ENCODE peak calls at places on chromosomes 16 and 17, in four cellular contexts. P, H, M and X are unnamed samples.

GRCh38 chr17:50689251-50689650 is 18.5 kb downstream of the ANKRD40 start:
- DNase-seq in P (no peak), H (no peak), M (no peak), X (peak; percentile 39)

GRCh38 chr17:44314869-44315661 is 6.7 kb downstream of the RUNDC3A start:
- DNase-seq in P (no peak), H (peak; percentile 54), M (no peak), X (peak; percentile 65)

GRCh38 chr16:82091225-82091624 is 56.2 kb downstream of the HSD17B2 start:
- DNase-seq in P (no peak), H (no peak), M (no peak), X (no peak)

GRCh38 chr16:87850009-87851006 is 19.0 kb downstream of the SLC7A5 start:
- DNase-seq in P (peak; percentile 57), H (peak; percentile 73), M (peak; percentile 60), X (peak; percentile 87)

GRCh38 chr16:21264226-21265036 is 13.7 kb downstream of the CRYM start:
- DNase-seq in P (no peak), H (no peak), M (peak; percentile 42), X (no peak)

GRCh38 chr17:51590071-51590470 is 329.7 kb downstream of the UTP18 start:
- DNase-seq in P (no peak), H (no peak), M (no peak), X (no peak)

GRCh38 chr17:21457051-21458026 is 81.2 kb downstream of the KCNJ12 start:
- DNase-seq in P (peak; percentile 81), H (peak; percentile 99), M (peak; percentile 91), X (peak; percentile 98)

GRCh38 chr16:74521691-74522090 is 85.2 kb downstream of the GLG1 start:
- DNase-seq in P (no peak), H (no peak), M (no peak), X (peak; percentile 18)

GRCh38 chr17:63446218-63446980 is at the start of gene CYB561:
- DNase-seq in P (peak; percentile 39), H (peak; percentile 71), M (peak; percentile 75), X (peak; percentile 79)

GRCh38 chr17:49969134-49969759 is at the start of gene DLX4:
- DNase-seq in P (no peak), H (no peak), M (no peak), X (no peak)

GRCh38 chr17:54967621-54968258 is 714 bp downstream of the COX11 start:
- DNase-seq in P (no peak), H (no peak), M (no peak), X (no peak)

GRCh38 chr17:21033350-21033749 is 9.5 kb downstream of the USP22 start:
- DNase-seq in P (no peak), H (no peak), M (no peak), X (no peak)

GRCh38 chr17:2369551-2370210 is 31.2 kb downstream of the MNT start:
- DNase-seq in P (no peak), H (peak; percentile 45), M (no peak), X (peak; percentile 67)

DNA sequence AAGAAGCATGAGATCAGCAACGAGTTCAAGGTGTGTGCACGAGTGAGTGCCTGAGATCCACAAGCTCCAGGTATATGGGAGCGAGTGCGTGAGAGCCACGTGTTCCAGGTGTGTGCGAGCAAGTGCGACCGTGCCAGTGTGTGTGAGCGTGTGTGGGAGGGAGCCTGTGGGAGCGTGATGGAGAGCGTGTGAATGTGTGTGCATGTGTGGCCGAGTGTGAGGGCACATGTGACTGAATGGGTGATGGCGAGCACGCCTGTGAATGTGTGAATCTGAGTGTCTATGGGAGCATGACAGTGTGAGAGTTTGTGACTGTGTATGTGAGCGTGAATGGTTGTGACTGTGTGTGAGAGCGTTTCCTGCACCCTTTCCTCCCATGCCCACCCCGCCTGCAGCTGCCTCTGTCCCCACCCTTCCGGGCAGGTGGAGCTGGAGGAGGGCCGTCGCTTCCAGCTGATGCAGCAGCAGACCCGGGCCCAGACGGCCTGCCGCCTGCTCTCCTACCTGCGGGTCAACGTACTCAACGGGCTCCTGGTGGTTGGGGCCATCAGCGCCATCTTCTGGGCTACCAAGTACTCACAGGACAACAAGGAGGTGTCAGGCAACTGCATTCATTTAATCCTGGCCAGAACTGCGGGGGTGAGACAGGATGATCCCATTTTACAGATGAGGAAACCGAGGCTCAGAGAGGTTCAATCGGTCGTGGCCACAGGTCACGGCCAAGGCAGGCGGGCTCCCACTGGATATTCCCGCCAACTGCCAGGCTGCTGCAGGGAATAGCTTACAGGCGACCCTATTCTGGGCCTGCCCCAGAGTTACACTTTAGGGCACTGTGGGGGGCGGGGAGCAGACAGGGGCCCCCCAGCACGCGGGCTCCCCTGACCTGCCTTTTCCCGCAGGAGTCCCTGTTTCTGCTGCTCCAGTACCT is 3.7 kb downstream of the TMC8 start:
- DNase-seq in P (no peak), H (peak; percentile 69), M (no peak), X (peak; percentile 65)
- TF ChIP-seq CTCF in P (peak; percentile 66), H (peak; percentile 19), M (peak; percentile 68), X (peak; percentile 42)

DNA sequence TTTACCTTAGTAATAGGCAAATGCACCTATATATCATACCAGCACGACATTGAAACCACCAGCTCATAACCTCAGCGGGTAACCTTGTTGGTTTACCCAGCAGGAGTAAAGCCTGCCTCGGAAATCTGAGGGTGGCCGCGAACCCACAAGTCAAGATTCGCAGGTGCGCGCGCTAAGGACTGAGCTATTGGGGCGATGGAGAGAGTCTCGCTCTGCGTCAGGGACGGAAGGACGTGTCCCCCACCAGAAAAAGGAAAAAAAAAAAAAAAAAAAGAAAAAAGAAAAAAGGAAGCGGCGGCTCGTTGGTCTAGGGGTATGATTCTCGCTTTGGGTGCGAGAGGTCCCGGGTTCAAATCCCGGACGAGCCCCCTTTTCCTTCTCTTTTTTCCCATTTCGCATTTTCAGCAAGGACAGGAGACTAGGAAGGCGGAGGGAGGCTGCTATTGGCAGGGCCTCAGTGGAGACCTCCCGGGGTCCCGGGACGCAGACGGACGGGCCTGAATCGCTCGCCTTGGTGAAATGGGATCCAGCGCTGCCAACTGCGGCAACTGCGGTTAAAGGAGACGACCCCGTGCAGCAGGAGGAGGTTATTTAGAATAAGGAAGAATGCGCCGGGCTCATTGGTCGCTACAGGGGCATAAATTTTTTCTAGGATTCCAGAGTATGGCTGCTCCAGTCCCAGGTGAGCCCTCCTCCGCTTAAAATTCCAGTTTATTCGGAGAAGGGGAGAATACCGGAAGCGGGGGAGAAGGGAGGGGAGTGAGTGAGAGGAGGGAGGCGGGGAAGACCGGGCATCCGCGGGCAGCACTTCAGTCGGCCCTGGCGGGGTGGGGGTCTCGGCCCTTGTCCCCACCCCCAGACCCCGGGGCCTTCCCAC is at the start of gene OR1F1:
- DNase-seq in P (no peak), H (no peak), M (no peak), X (peak; percentile 45)
- TF ChIP-seq CTCF in P (no peak), H (no peak), M (no peak), X (no peak)

GRCh38 chr16:9797306-9797705 is 384.9 kb downstream of the GRIN2A start:
- DNase-seq in P (no peak), H (peak; percentile 12), M (peak; percentile 18), X (no peak)

GRCh38 chr16:9801651-9802050 is 380.6 kb downstream of the GRIN2A start:
- DNase-seq in P (no peak), H (no peak), M (no peak), X (no peak)

GRCh38 chr16:9798952-9799590 is 383.2 kb downstream of the GRIN2A start:
- DNase-seq in P (no peak), H (no peak), M (no peak), X (no peak)

GRCh38 chr16:9800180-9800738 is 382.0 kb downstream of the GRIN2A start:
- DNase-seq in P (no peak), H (no peak), M (no peak), X (no peak)

GRCh38 chr16:9798474-9798873 is 383.8 kb downstream of the GRIN2A start:
- DNase-seq in P (no peak), H (no peak), M (no peak), X (no peak)
- TF ChIP-seq CTCF in P (no peak), H (no peak), M (no peak), X (no peak)

GRCh38 chr17:8152112-8152775 is at the start of gene PER1:
- DNase-seq in P (peak; percentile 91), H (peak; percentile 91), M (peak; percentile 98), X (peak; percentile 98)
- TF ChIP-seq CTCF in P (no peak), H (no peak), M (no peak), X (no peak)

GRCh38 chr17:38783227-38783626 is 16.1 kb downstream of the PIP4K2B start:
- DNase-seq in P (no peak), H (no peak), M (no peak), X (no peak)
- TF ChIP-seq CTCF in P (no peak), H (no peak), M (no peak), X (no peak)

DNA sequence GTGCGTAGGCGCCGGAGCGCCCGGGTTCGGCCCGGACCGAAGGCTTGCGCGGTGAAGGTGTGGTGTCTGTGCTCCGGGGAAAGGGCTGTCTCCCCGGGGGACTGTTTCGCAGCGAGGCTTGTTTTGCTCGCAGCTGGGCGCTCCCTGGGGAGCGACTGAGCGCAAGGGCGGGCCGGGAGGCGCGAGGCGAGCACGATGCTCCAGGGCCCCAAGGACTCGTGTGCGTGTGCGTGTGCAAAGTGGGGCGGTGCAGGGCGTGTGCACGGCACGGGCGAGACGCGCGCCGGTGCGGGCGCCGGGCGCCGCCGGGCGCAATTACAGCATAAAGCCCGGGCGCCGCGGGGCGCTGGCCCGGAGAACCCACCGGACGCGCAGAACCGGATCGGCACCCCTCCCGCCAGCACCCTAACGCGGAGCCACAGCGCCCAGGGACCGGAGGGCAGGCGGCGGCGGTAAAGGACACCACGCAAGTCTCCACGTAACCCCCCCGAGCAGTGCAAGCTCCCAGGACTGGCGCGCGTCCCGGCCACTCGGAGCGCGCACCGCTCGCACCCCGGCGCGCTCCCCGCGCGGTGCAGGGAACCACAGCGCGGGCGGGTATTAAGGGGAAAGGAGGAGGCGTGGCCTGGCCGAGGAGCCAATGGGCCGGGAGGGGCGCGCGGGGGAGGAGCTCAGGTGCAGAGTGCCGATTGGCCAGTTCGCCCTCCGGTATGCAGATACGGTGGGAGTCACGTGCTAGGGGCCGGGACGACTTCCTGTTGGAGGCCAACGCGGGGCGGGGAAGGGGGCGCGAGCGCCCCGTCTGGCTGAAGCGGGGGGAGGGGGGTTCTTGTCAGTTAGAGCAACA is at the start of gene TNRC6C:
- DNase-seq in P (peak; percentile 100), H (peak; percentile 99), M (peak; percentile 100), X (peak; percentile 100)
- TF ChIP-seq CTCF in P (no peak), H (peak; percentile 19), M (peak; percentile 23), X (peak; percentile 12)

GRCh38 chr17:79924639-79924976 is 85.4 kb upstream of the CBX4 start:
- DNase-seq in P (no peak), H (no peak), M (no peak), X (no peak)
- TF ChIP-seq CTCF in P (no peak), H (no peak), M (no peak), X (peak; percentile 21)

GRCh38 chr17:82045916-82046484 is 5.6 kb downstream of the RFNG start:
- DNase-seq in P (no peak), H (no peak), M (no peak), X (no peak)
- TF ChIP-seq CTCF in P (no peak), H (no peak), M (no peak), X (no peak)

GRCh38 chr17:30942311-30943079 is 20.8 kb downstream of the ADAP2 start:
- DNase-seq in P (no peak), H (no peak), M (no peak), X (no peak)
- TF ChIP-seq CTCF in P (no peak), H (no peak), M (no peak), X (no peak)